ENCODE peak calls at places on chromosomes 16 and 17, in five cellular contexts. C, S, G, L and Y are unnamed samples.

GRCh38 chr17:2025220-2025621 is at the start of gene RTN4RL1:
- DNase-seq in S (peak; percentile 90), G (peak; percentile 68), C (no peak), L (peak; percentile 29), Y (peak; percentile 81)

GRCh38 chr17:45004388-45004787 is 36.3 kb upstream of the C1QL1 start:
- DNase-seq in C (no peak), G (no peak), S (no peak), L (no peak), Y (no peak)

GRCh38 chr17:78117027-78117981 is 11.3 kb downstream of the TMC6 start:
- DNase-seq in L (no peak), S (peak; percentile 88), G (no peak), C (no peak), Y (no peak)

GRCh38 chr16:12027091-12027490 is 50.6 kb downstream of the SNX29 start:
- DNase-seq in C (no peak), S (peak; percentile 75), L (peak; percentile 97), G (no peak), Y (peak; percentile 5)

GRCh38 chr17:12566281-12567002 is 99.2 kb upstream of the MYOCD start:
- DNase-seq in C (no peak), G (no peak), S (peak; percentile 70), L (no peak), Y (no peak)

GRCh38 chr16:87723224-87723619 is 42.6 kb downstream of the KLHDC4 start:
- DNase-seq in G (peak; percentile 68), S (no peak), C (peak; percentile 4), L (no peak), Y (no peak)

GRCh38 chr17:79985361-79985760 is 50.3 kb downstream of the TBC1D16 start:
- DNase-seq in L (no peak), C (no peak), S (peak; percentile 38), G (no peak), Y (no peak)

GRCh38 chr16:79505344-79505743 is 95.2 kb downstream of the MAF start:
- DNase-seq in C (no peak), S (no peak), L (no peak), G (peak; percentile 15), Y (no peak)

GRCh38 chr17:34499576-34499975 is 79.8 kb upstream of the TMEM132E start:
- DNase-seq in L (peak; percentile 63), C (no peak), S (peak; percentile 91), G (no peak), Y (no peak)

GRCh38 chr17:59542960-59543635 is 22.3 kb upstream of the DHX40 start:
- DNase-seq in L (no peak), S (no peak), G (no peak), C (no peak), Y (no peak)
- H3K4me1 ChIP-seq in L (no peaks in the 10 kb centered on the region), S (no peaks in the 10 kb centered on the region), G (no peaks in the 10 kb centered on the region), C (no peaks in the 10 kb centered on the region), Y (no peaks in the 10 kb centered on the region)

GRCh38 chr16:67109407-67110135 is at the start of gene PHAF1:
- DNase-seq in S (peak; percentile 99), C (peak; percentile 92), L (peak; percentile 94), G (peak; percentile 93), Y (peak; percentile 95)
- H3K4me1 ChIP-seq in S (peaks cover 4% of the 10 kb centered on the region), C (peaks cover 20% of the 10 kb centered on the region), L (peaks cover 8% of the 10 kb centered on the region), G (peaks cover 49% of the 10 kb centered on the region), Y (peaks cover 5% of the 10 kb centered on the region)

GRCh38 chr17:29615048-29615385 is 7.7 kb downstream of the CORO6 start:
- DNase-seq in L (no peak), S (no peak), G (no peak), C (no peak), Y (no peak)
- H3K4me1 ChIP-seq in L (peaks cover 40% of the 10 kb centered on the region), S (no peaks in the 10 kb centered on the region), G (peaks cover 74% of the 10 kb centered on the region), C (peaks cover 26% of the 10 kb centered on the region), Y (peaks cover 5% of the 10 kb centered on the region)

GRCh38 chr16:85870159-85870558 is 28.8 kb upstream of the IRF8 start:
- DNase-seq in S (peak; percentile 66), C (no peak), G (no peak), L (no peak), Y (no peak)

GRCh38 chr16:85864965-85865364 is 34.0 kb upstream of the IRF8 start:
- DNase-seq in L (no peak), G (no peak), S (no peak), C (no peak), Y (no peak)

GRCh38 chr16:85868495-85868894 is 30.5 kb upstream of the IRF8 start:
- DNase-seq in L (no peak), C (no peak), S (no peak), G (no peak), Y (no peak)

GRCh38 chr16:85863384-85863774 is 35.6 kb upstream of the IRF8 start:
- DNase-seq in S (peak; percentile 16), G (no peak), C (peak; percentile 33), L (no peak), Y (no peak)

GRCh38 chr16:85867189-85867588 is 31.8 kb upstream of the IRF8 start:
- DNase-seq in L (no peak), C (no peak), G (no peak), S (no peak), Y (no peak)
- H3K4me1 ChIP-seq in L (no peaks in the 10 kb centered on the region), C (peaks cover 6% of the 10 kb centered on the region), G (no peaks in the 10 kb centered on the region), S (no peaks in the 10 kb centered on the region), Y (no peaks in the 10 kb centered on the region)

GRCh38 chr17:74288785-74289184 is 14.8 kb downstream of the DNAI2 start:
- DNase-seq in L (no peak), S (no peak), G (no peak), C (no peak), Y (no peak)
- H3K4me1 ChIP-seq in L (no peaks in the 10 kb centered on the region), S (no peaks in the 10 kb centered on the region), G (peaks cover 19% of the 10 kb centered on the region), C (no peaks in the 10 kb centered on the region), Y (no peaks in the 10 kb centered on the region)

GRCh38 chr16:82175627-82176026 is 5.6 kb upstream of the MPHOSPH6 start:
- DNase-seq in L (no peak), C (no peak), G (no peak), S (no peak), Y (no peak)

GRCh38 chr16:82167670-82168069 is 2.4 kb downstream of the MPHOSPH6 start:
- DNase-seq in S (no peak), C (no peak), L (no peak), G (no peak), Y (no peak)

DNA sequence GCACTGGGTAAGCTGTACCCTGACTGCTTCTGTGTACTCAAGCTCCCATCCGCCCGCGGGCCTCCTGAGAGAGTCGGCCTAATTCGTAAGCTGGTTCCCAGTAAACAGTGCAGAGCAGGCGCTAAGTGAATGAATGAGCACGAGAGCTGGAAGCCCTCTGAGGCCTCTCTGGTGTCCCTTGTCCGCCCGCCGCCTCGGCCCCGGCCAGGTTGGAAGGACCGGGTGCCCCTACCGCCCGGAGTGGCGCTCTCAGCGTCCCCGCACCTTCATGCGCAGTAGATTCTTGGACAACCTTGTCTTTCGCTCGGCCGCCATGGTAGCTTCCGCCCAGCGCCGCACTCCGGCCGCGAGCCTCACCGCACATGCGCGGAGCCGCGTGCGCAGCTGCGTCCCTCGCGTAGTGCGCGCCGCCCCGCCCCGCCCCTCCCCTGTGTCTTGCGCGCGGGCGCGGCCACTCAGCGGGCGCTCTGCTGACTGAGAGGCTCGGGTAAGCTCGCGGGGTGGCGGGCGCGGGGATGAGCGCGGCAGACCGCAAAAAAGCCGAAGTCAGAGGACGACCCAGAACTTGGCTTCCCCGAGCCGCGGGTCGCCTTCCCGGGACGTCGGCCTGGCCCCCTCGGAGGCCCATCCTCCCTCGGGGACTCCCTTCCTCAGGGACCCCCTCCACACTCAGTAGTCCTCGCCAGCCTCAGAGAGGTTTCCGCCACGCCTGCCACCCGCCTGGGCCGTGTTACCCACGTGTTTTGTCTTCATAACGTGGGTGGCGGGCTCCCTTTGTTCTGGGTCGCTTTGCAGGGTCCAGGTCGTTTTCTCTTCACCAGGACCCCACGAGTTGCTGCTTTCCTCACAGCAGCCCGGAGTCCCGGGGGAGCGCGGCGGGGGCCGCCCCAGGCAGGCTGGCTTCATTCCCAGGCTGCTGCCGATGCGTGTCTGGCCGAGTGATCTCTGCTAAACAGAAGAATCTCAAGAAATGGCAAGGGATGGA is at the start of gene MPHOSPH6:
- DNase-seq in S (peak; percentile 95), C (peak; percentile 93), L (peak; percentile 88), G (peak; percentile 89), Y (peak; percentile 87)
- H3K4me1 ChIP-seq in S (peaks cover 4% of the 10 kb centered on the region), C (peaks cover 11% of the 10 kb centered on the region), L (no peaks in the 10 kb centered on the region), G (peaks cover 17% of the 10 kb centered on the region), Y (peaks cover 2% of the 10 kb centered on the region)

DNA sequence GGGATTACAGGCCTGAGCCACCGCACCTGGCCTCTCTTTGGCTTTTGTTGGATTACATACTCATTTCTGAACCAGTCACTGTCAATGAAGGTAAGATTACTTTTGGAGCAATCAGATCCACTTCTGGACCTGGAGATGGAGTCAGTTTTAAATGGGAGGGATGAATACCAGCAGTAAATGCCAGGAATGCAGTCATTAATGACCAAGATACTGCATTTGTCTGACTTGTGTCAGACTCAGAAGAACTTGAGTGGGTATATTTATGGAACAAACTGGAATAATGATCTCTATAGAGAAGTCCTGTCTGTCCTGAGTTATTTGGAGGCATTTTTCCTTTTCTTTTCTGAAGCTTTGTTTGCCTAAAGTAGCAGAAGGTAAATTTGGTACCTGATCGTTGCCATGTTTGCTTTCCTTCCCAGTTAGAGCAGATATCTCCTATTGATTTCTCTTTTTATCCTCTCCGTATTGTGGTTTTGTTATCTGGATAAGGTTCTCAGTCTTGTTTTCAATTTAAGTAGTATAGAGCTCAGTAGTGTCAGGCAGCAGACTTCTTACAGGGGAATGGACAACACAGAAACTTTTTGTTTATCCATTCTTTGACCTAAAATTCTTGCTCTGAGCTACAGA is 10.7 kb downstream of the NLK start:
- DNase-seq in S (no peak), G (no peak), L (no peak), C (no peak), Y (no peak)
- H3K4me1 ChIP-seq in S (peaks cover 21% of the 10 kb centered on the region), G (peaks cover 78% of the 10 kb centered on the region), L (no peaks in the 10 kb centered on the region), C (peaks cover 25% of the 10 kb centered on the region), Y (peaks cover 2% of the 10 kb centered on the region)